ENCODE peak calls at places on chromosome 4, in six cellular contexts. E is right lobe of liver, W is adrenal gland, P is sigmoid colon, L is IMR-90, J is GM12878. C is an unnamed sample.

GRCh38 chr4:87073570-87074470 is 139.0 kb downstream of the AFF1 start:
- DNase-seq in E (no peak), W (no peak), P (peak; percentile 82), L (peak; percentile 62), J (peak; percentile 93), C (peak; percentile 52)

GRCh38 chr4:25441519-25442117 is 64.6 kb downstream of the ANAPC4 start:
- DNase-seq in E (peak; percentile 61), W (peak; percentile 74), P (no peak), L (peak; percentile 59), J (no peak), C (peak; percentile 21)

GRCh38 chr4:151045907-151046306 is 30.8 kb upstream of the LRBA start:
- DNase-seq in E (no peak), W (no peak), P (no peak), L (no peak), J (no peak), C (no peak)

GRCh38 chr4:183412836-183413561 is 31.4 kb upstream of the CDKN2AIP start:
- DNase-seq in E (no peak), W (no peak), P (no peak), L (no peak), J (no peak), C (no peak)

GRCh38 chr4:8554555-8555100 is 25.6 kb upstream of the GPR78 start:
- DNase-seq in E (no peak), W (no peak), P (peak; percentile 56), L (no peak), J (no peak), C (no peak)

GRCh38 chr4:90025248-90025647 is 101.9 kb upstream of the CCSER1 start:
- DNase-seq in E (no peak), W (no peak), P (no peak), L (peak; percentile 0), J (no peak), C (no peak)

GRCh38 chr4:47561331-47561730 is 76.3 kb downstream of the ATP10D start:
- DNase-seq in E (no peak), W (peak; percentile 3), P (no peak), L (no peak), J (no peak), C (no peak)

GRCh38 chr4:103451341-103451740 is 253.2 kb upstream of the CENPE start:
- DNase-seq in E (no peak), W (no peak), P (no peak), L (no peak), J (no peak), C (no peak)

GRCh38 chr4:168845897-168846296 is 164.2 kb downstream of the CBR4 start:
- DNase-seq in E (no peak), W (no peak), P (no peak), L (no peak), J (no peak), C (no peak)

GRCh38 chr4:47536956-47537355 is 51.9 kb downstream of the ATP10D start:
- DNase-seq in E (no peak), W (no peak), P (no peak), L (no peak), J (no peak), C (no peak)

GRCh38 chr4:65259251-65259650 is 411.0 kb downstream of the EPHA5 start:
- DNase-seq in E (no peak), W (no peak), P (no peak), L (no peak), J (no peak), C (no peak)

GRCh38 chr4:82721819-82722423 is 76.7 kb downstream of the SCD5 start:
- DNase-seq in E (no peak), W (peak; percentile 44), P (no peak), L (peak; percentile 26), J (no peak), C (no peak)

GRCh38 chr4:139154538-139154937 is 22.5 kb downstream of the ELF2 start:
- DNase-seq in E (no peak), W (no peak), P (no peak), L (no peak), J (no peak), C (no peak)

GRCh38 chr4:8744083-8744805 is 127.4 kb downstream of the HMX1 start:
- DNase-seq in E (peak; percentile 31), W (no peak), P (peak; percentile 56), L (no peak), J (no peak), C (no peak)

GRCh38 chr4:111066447-111066846 is 443.6 kb upstream of the PITX2 start:
- DNase-seq in E (no peak), W (no peak), P (no peak), L (peak; percentile 63), J (no peak), C (no peak)

GRCh38 chr4:15317246-15317645 is 110.6 kb upstream of the C1QTNF7 start:
- DNase-seq in E (no peak), W (no peak), P (no peak), L (peak; percentile 55), J (no peak), C (no peak)

GRCh38 chr4:118270492-118270891 is 82.3 kb downstream of the PRSS12 start:
- DNase-seq in E (no peak), W (no peak), P (no peak), L (peak; percentile 66), J (no peak), C (no peak)

GRCh38 chr4:159946983-159947645 is 844.2 kb downstream of the RAPGEF2 start:
- DNase-seq in E (no peak), W (no peak), P (no peak), L (peak; percentile 45), J (peak; percentile 2), C (no peak)

GRCh38 chr4:78566834-78567501 is 15.4 kb downstream of the ANXA3 start:
- DNase-seq in E (no peak), W (no peak), P (no peak), L (no peak), J (peak; percentile 57), C (no peak)

GRCh38 chr4:37812713-37813112 is 13.8 kb upstream of the PGM2 start:
- DNase-seq in E (no peak), W (no peak), P (no peak), L (peak; percentile 62), J (no peak), C (no peak)

GRCh38 chr4:176193126-176193525 is 2.3 kb downstream of the SPATA4 start:
- DNase-seq in E (no peak), W (no peak), P (no peak), L (peak; percentile 65), J (no peak), C (no peak)

GRCh38 chr4:142358656-142359055 is 487.4 kb downstream of the INPP4B start:
- DNase-seq in E (no peak), W (no peak), P (no peak), L (no peak), J (no peak), C (no peak)

GRCh38 chr4:184819786-184820185 is 6.0 kb downstream of the ACSL1 start:
- DNase-seq in E (peak; percentile 94), W (peak; percentile 15), P (no peak), L (no peak), J (no peak), C (no peak)
- TF ChIP-seq POLR2A in E (peak; percentile 39), W (no peak), P (no peak), L (no peak), J (no peak), C (no peak)

GRCh38 chr4:54090804-54091623 is 8.9 kb upstream of the GSX2 start:
- DNase-seq in E (peak; percentile 86), W (peak; percentile 34), P (no peak), L (peak; percentile 33), J (no peak), C (no peak)
- H3K4me3 ChIP-seq in E (peak overlapping the region; percentile 40), W (peak overlapping the region; percentile 31), P (peak overlapping the region; percentile 35), L (peak overlapping the region; percentile 49), J (peak overlapping the region; percentile 72), C (no peak overlapping the region)

GRCh38 chr4:77073981-77074865 is 1.6 kb downstream of the CCNI start:
- DNase-seq in E (no peak), W (no peak), P (no peak), L (no peak), J (no peak), C (no peak)

GRCh38 chr4:77075869-77076801 is at the start of gene CCNI:
- DNase-seq in E (peak; percentile 96), W (peak; percentile 98), P (peak; percentile 99), L (peak; percentile 97), J (peak; percentile 92), C (peak; percentile 92)

GRCh38 chr4:77074961-77075855 is 581 bp downstream of the CCNI start:
- DNase-seq in E (peak; percentile 74), W (peak; percentile 88), P (peak; percentile 87), L (peak; percentile 65), J (no peak), C (peak; percentile 69)

GRCh38 chr4:77072195-77072753 is 3.5 kb downstream of the CCNI start:
- DNase-seq in E (no peak), W (no peak), P (no peak), L (no peak), J (no peak), C (no peak)

DNA sequence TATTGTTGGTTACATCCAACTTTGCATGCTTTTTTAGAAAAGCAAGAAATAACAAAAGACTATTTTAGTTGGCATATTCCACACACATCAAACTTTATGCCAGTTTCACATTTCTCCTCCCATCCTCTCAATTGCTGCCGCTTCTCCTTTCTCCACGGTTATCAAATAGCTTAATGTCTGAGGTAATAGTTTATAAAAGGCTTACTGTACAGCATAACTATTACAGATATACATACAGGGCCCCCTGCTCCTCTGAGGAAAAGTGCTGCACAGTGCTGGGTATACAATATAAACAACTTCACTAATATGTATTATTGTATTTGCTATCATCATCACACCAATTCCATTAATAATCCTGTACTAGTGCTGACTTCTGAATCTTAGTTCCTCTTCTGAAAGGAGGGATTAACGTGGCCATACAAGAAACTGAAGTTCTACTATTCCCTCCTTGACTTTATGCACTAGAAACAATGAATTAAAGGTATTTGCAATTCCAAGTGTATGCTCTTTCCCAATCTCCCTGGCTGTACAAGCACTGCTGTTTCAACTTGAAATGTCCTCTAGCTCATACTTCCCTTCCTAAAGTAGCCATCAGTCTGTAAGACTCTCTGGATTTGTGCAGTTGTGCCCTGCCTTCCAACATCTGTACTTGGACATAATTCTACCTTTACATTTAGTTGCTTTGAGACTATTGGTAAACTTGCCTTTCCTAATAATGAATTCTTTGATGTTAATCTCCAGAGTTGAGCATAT is 2.5 kb downstream of the CCNI start:
- DNase-seq in E (no peak), W (no peak), P (no peak), L (peak; percentile 56), J (no peak), C (no peak)
- TF ChIP-seq POLR2A in E (no peak), W (no peak), P (no peak), L (no peak), J (no peak), C (no peak)

DNA sequence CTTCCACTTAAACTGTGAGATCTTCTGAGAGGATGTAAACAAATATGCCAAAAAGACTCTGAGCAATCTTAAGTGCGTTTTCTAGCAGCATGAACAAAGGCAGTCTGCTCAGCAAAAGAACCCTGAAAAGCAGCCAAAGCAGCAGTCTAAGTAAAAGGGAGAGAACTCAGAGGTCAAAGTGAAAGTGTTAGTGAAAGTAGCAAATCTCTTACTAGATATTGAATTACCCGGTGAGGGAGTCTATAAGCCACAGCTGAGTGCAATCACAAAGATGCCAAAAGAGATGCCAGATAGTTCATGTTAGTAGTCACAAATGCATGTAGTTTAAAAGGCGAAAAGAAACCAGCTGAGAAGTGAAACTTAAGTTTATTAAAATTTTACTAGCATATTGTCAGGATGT is 7.9 kb upstream of the GNRHR start:
- DNase-seq in E (no peak), W (peak; percentile 4), P (no peak), L (peak; percentile 59), J (peak; percentile 45), C (no peak)
- H3K4me3 ChIP-seq in E (no peak overlapping the region), W (no peak overlapping the region), P (no peak overlapping the region), L (no peak overlapping the region), J (no peak overlapping the region), C (no peak overlapping the region)